ENCODE peak calls at places on chromosomes 12 and 14, in six cellular contexts. V is Panc1, F is PC-3, W is GM06990, H is astrocyte, B is brain microvascular endothelial cell. A is an unnamed sample.

GRCh38 chr12:74111688-74112360 is 425.8 kb upstream of the ATXN7L3B start:
- DNase-seq in B (peak; percentile 25), H (no peak), W (no peak), F (peak; percentile 58), V (no peak), A (peak; percentile 4)

GRCh38 chr14:44149597-44149996 is 357.5 kb downstream of the FSCB start:
- DNase-seq in V (no peak), W (no peak), H (no peak), F (peak; percentile 66), B (no peak), A (peak; percentile 33)

GRCh38 chr14:95690815-95691214 is 4.6 kb downstream of the TCL1B start:
- DNase-seq in V (no peak), B (no peak), W (no peak), F (no peak), H (no peak), A (no peak)

GRCh38 chr12:72207094-72207493 is 65.1 kb upstream of the TRHDE start:
- DNase-seq in F (no peak), W (no peak), H (no peak), V (no peak), B (no peak), A (no peak)

GRCh38 chr12:49084438-49084837 is 10.2 kb downstream of the DHH start:
- DNase-seq in V (no peak), H (no peak), W (no peak), B (no peak), F (no peak), A (no peak)

GRCh38 chr12:104896710-104897109 is 61.4 kb downstream of the SLC41A2 start:
- DNase-seq in B (no peak), H (no peak), F (no peak), V (no peak), W (no peak), A (no peak)

GRCh38 chr14:94175403-94176146 is 1.5 kb downstream of the PPP4R4 start:
- DNase-seq in H (no peak), B (no peak), W (no peak), F (no peak), V (no peak), A (no peak)

GRCh38 chr12:123062682-123063426 is 82.4 kb downstream of the ARL6IP4 start:
- DNase-seq in F (peak; percentile 82), W (no peak), V (no peak), H (peak; percentile 57), B (peak; percentile 57), A (peak; percentile 52)

GRCh38 chr12:113186033-113186365 is 478 bp downstream of the RITA1 start:
- DNase-seq in V (no peak), H (no peak), W (no peak), B (no peak), F (peak; percentile 44), A (peak; percentile 27)

GRCh38 chr14:23066855-23067744 is 9.8 kb upstream of the CDH24 start:
- DNase-seq in V (no peak), F (no peak), W (no peak), H (no peak), B (no peak), A (no peak)

GRCh38 chr12:14261861-14262260 is 103.6 kb upstream of the ATF7IP start:
- DNase-seq in H (no peak), B (no peak), F (no peak), W (no peak), V (no peak), A (no peak)

GRCh38 chr12:65205886-65206285 is 36.5 kb downstream of the LEMD3 start:
- DNase-seq in B (no peak), F (no peak), W (no peak), H (no peak), V (no peak), A (no peak)

GRCh38 chr12:24931666-24932405 is 17.1 kb downstream of the BCAT1 start:
- DNase-seq in F (no peak), H (no peak), B (no peak), W (no peak), V (no peak), A (no peak)

GRCh38 chr12:26290560-26290959 is 95.2 kb downstream of the SSPN start:
- DNase-seq in W (no peak), V (no peak), H (no peak), F (no peak), B (no peak), A (no peak)

DNA sequence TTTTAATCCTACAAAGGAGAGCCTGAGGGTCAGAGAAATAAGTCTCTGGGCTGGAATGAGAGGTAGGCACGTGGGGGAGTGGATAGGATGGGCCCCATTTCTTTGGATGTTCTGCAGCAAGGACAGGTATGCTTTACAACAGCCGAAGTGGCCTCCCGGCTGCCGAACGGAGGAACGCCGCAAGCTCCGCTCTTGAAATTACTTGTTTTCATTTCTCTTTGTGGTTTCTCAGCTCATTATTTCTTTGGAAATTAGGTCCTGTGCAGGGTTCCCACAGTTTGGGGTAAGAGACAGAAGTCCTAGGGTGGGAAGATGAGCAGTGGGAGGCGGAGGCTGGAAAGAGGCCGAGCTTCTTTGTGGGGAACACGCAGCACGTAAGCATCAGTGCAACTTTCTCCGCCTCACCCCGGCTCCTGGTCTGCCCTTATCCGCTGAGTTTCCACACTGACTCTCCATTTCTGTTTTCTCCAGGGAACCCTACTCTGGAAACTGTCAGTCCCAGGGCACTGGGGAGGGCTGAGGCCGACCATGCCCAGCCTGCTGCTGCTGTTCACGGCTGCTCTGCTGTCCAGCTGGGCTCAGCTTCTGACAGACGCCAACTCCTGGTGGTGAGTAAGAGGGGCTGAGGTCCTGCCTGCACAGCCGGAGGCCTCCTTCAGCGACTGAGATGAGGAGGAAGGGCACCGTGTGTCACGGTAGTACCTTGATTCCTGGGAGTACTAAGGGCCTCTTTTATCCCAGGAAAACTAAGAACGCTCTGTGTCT is 2.0 kb downstream of the WNT5B start:
- DNase-seq in W (no peak), H (peak; percentile 46), V (no peak), B (peak; percentile 55), F (no peak), A (no peak)
- H3K4me3 ChIP-seq in W (no peak overlapping the region), H (no peak overlapping the region), V (no peak overlapping the region), B (no peak overlapping the region), F (no peak overlapping the region), A (no peak overlapping the region)

DNA sequence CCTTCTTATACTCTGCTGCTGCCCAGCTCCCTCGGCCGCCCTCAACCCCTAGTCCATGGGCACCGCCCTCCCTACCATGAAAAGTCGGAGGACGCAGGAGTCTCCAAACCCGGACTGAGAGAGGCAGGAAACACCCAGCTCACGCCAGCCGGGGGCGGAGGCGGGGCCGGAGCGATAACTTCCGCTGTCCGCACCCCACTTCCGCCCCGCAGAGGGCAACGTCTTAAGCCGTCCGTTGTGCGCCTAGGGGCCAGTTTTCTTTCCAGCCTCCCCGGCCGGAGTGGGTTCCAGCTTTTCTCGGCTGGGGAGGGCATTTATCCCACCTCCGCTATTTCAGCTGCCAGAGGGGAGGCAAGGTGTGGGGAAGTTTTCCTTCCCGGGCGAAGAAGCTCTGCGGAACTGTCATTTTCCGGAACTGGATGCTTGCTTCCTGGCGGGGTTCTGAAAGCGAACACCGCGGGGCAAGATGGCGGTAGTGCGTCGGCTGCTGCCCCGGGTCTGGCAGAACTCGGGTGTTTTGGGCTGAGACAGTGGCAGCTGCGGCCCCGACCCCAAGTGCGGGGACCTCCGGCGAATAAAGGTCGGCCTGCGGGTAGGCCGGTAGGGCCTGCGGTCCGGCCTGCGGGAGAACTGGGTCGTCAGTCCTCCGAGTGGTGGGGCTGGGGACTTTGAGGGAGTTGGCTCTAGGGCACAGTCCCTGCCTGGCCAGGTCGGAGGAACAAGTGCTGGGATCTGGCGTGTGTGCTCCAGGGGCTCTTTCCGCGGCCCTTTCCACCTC is at the start of the genes KCTD10 and UBE3B:
- DNase-seq in H (peak; percentile 80), F (peak; percentile 93), B (peak; percentile 78), W (peak; percentile 94), V (peak; percentile 22), A (peak; percentile 93)
- TF ChIP-seq CTCF in H (no peak), F (no peak), B (no peak), W (no peak), V (no peak), A (no peak)

GRCh38 chr12:8031872-8032241 is 659 bp upstream of the FOXJ2 start:
- DNase-seq in B (no peak), H (no peak), W (no peak), V (no peak), F (no peak), A (peak; percentile 13)
- H3K4me3 ChIP-seq in B (peak overlapping the region; percentile 64), H (peak overlapping the region; percentile 89), W (peak overlapping the region; percentile 70), V (peak overlapping the region; percentile 71), F (peak overlapping the region; percentile 88), A (peak overlapping the region; percentile 91)

GRCh38 chr14:66662374-66662773 is 154.4 kb downstream of the GPHN start:
- DNase-seq in H (no peak), W (no peak), F (peak; percentile 55), V (no peak), B (peak; percentile 28), A (peak; percentile 52)
- TF ChIP-seq CTCF in H (peak; percentile 48), W (peak; percentile 16), F (peak; percentile 72), V (peak; percentile 40), B (peak; percentile 80), A (peak; percentile 72)

GRCh38 chr12:102059343-102059742 is 2.4 kb downstream of the WASHC3 start:
- DNase-seq in F (peak; percentile 39), W (peak; percentile 25), V (no peak), H (no peak), B (no peak), A (no peak)

GRCh38 chr12:102063066-102063465 is 1.3 kb upstream of the WASHC3 start:
- DNase-seq in B (no peak), W (no peak), H (no peak), F (peak; percentile 22), V (no peak), A (no peak)

GRCh38 chr12:102061556-102062418 is at the start of gene WASHC3:
- DNase-seq in H (peak; percentile 85), B (peak; percentile 94), F (peak; percentile 98), W (peak; percentile 88), V (peak; percentile 64), A (peak; percentile 94)

GRCh38 chr12:102062419-102062806 is 622 bp upstream of the WASHC3 start:
- DNase-seq in H (no peak), V (no peak), F (no peak), B (no peak), W (no peak), A (no peak)

DNA sequence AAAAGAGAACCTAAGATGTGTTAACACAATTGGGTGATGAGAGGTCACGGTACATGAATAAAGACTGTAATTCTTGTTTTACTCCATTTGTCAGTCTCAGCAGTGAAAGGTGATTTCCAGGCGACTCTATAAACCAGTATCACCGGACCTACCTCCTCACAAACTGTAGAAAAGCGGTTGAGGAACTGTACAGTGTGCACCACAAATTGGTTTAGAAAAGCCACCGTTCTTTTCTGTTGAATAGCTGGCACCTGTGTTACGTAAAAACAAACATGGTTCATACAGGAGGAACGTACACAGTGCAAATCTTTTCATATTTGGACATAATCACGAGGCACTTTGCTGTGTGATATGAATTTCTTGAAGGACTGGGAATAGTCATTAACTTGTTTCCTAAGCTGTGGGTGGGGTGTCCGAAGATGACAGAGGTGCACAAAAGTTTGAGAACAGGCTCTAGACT is 665 bp downstream of the WASHC3 start:
- DNase-seq in V (no peak), B (no peak), F (peak; percentile 48), H (peak; percentile 4), W (peak; percentile 44), A (peak; percentile 16)
- H3K4me3 ChIP-seq in V (peak overlapping the region; percentile 94), B (peak overlapping the region; percentile 83), F (peak overlapping the region; percentile 86), H (peak overlapping the region; percentile 77), W (peak overlapping the region; percentile 84), A (peak overlapping the region; percentile 92)

GRCh38 chr12:11892065-11892391 is 178.7 kb upstream of the BCL2L14 start:
- DNase-seq in B (no peak), V (no peak), H (no peak), F (no peak), W (no peak), A (no peak)
- TF ChIP-seq CTCF in B (no peak), V (peak; percentile 26), H (no peak), F (no peak), W (no peak), A (peak; percentile 40)